ENCODE peak calls at places on chromosomes 3 and 15, in ten cellular contexts. C, E, O, V, M, I, L, B, X and A are unnamed samples.

GRCh38 chr15:64901141-64901540 is 10.6 kb upstream of the ANKDD1A start:
- DNase-seq in V (no peak), I (no peak), B (no peak), C (no peak), E (no peak), O (peak; percentile 1), L (no peak), M (no peak), X (no peak), A (no peak)

GRCh38 chr3:57682284-57682683 is 10.6 kb downstream of the DENND6A start:
- DNase-seq in V (no peak), M (no peak), E (no peak), O (no peak), X (no peak), I (no peak), B (peak; percentile 44), C (no peak), L (peak; percentile 9), A (no peak)

GRCh38 chr3:6733699-6734394 is 127.1 kb upstream of the GRM7 start:
- DNase-seq in E (no peak), O (no peak), L (no peak), V (no peak), C (no peak), B (no peak), M (no peak), I (no peak), X (no peak), A (no peak)

GRCh38 chr3:5210926-5211325 is 23.4 kb downstream of the EDEM1 start:
- DNase-seq in O (no peak), B (no peak), V (no peak), L (no peak), M (no peak), I (no peak), E (no peak), C (no peak), X (no peak), A (no peak)

GRCh38 chr3:123749716-123750115 is 134.4 kb downstream of the MYLK start:
- DNase-seq in X (no peak), E (peak; percentile 89), V (no peak), C (peak; percentile 78), M (no peak), B (peak; percentile 95), L (peak; percentile 86), I (no peak), O (no peak), A (no peak)

GRCh38 chr3:82001276-82001953 is 240.0 kb upstream of the GBE1 start:
- DNase-seq in I (no peak), X (no peak), V (no peak), O (no peak), B (no peak), M (no peak), E (no peak), C (no peak), L (no peak), A (no peak)

GRCh38 chr15:57183041-57183440 is 193.3 kb upstream of the CGNL1 start:
- DNase-seq in M (no peak), O (no peak), B (peak; percentile 44), V (no peak), E (no peak), I (no peak), L (no peak), C (no peak), X (no peak), A (no peak)

GRCh38 chr3:59820352-59820934 is 770.6 kb upstream of the CFAP20DC start:
- DNase-seq in E (no peak), X (no peak), V (no peak), I (no peak), O (no peak), L (peak; percentile 50), C (no peak), B (peak; percentile 31), M (no peak), A (no peak)

GRCh38 chr3:18436213-18436612 is 11.1 kb upstream of the SATB1 start:
- DNase-seq in B (no peak), I (no peak), C (no peak), X (no peak), V (no peak), O (no peak), E (no peak), L (no peak), M (no peak), A (no peak)

GRCh38 chr3:81910244-81910852 is 148.9 kb upstream of the GBE1 start:
- DNase-seq in X (no peak), E (no peak), B (peak; percentile 50), O (no peak), C (no peak), I (peak; percentile 20), L (peak; percentile 69), M (peak; percentile 3), V (no peak), A (no peak)

GRCh38 chr3:70737656-70738309 is 425.3 kb upstream of the MDFIC2 start:
- DNase-seq in C (no peak), X (no peak), E (no peak), V (no peak), O (no peak), I (no peak), M (no peak), L (no peak), B (peak; percentile 27), A (no peak)

GRCh38 chr15:75054172-75054897 is 30.9 kb downstream of the PPCDC start:
- DNase-seq in I (no peak), O (no peak), V (no peak), E (no peak), C (no peak), B (peak; percentile 49), M (no peak), L (no peak), X (no peak), A (no peak)

GRCh38 chr15:74954515-74954914 is 2.1 kb downstream of the RPP25 start:
- DNase-seq in C (no peak), B (peak; percentile 88), I (no peak), L (no peak), M (no peak), O (peak; percentile 37), X (no peak), V (no peak), E (no peak), A (no peak)

GRCh38 chr3:151135548-151136337 is 50.3 kb downstream of the MED12L start:
- DNase-seq in L (peak; percentile 5), B (no peak), V (peak; percentile 50), C (no peak), I (peak; percentile 50), E (no peak), M (no peak), O (no peak), X (no peak), A (no peak)

GRCh38 chr3:67689806-67690205 is 35.4 kb upstream of the SUCLG2 start:
- DNase-seq in I (no peak), E (no peak), X (no peak), V (no peak), M (no peak), C (no peak), O (no peak), L (no peak), B (no peak), A (no peak)

GRCh38 chr3:190265795-190266194 is 56.5 kb downstream of the CLDN1 start:
- DNase-seq in V (no peak), X (no peak), M (no peak), E (no peak), O (no peak), I (peak; percentile 16), B (peak; percentile 29), C (peak; percentile 59), L (peak; percentile 97), A (no peak)

GRCh38 chr15:93861413-93861812 is 369.9 kb upstream of the MCTP2 start:
- DNase-seq in O (no peak), B (no peak), C (no peak), E (no peak), I (no peak), X (no peak), V (peak; percentile 19), L (no peak), M (no peak), A (no peak)

GRCh38 chr3:4644954-4645353 is 151.8 kb downstream of the ITPR1 start:
- DNase-seq in M (no peak), C (no peak), X (no peak), E (no peak), L (no peak), O (no peak), B (peak; percentile 10), I (no peak), V (no peak), A (no peak)

GRCh38 chr3:148162132-148162531 is 535.6 kb upstream of the AGTR1 start:
- DNase-seq in E (no peak), I (no peak), C (no peak), X (no peak), O (no peak), B (peak; percentile 11), M (no peak), L (no peak), V (no peak), A (no peak)
- TF ChIP-seq CTCF in E (no peak), I (no peak), C (no peak), X (peak; percentile 3), O (no peak), B (peak; percentile 21), M (no peak), L (no peak), V (no peak), A (peak; percentile 39)

DNA sequence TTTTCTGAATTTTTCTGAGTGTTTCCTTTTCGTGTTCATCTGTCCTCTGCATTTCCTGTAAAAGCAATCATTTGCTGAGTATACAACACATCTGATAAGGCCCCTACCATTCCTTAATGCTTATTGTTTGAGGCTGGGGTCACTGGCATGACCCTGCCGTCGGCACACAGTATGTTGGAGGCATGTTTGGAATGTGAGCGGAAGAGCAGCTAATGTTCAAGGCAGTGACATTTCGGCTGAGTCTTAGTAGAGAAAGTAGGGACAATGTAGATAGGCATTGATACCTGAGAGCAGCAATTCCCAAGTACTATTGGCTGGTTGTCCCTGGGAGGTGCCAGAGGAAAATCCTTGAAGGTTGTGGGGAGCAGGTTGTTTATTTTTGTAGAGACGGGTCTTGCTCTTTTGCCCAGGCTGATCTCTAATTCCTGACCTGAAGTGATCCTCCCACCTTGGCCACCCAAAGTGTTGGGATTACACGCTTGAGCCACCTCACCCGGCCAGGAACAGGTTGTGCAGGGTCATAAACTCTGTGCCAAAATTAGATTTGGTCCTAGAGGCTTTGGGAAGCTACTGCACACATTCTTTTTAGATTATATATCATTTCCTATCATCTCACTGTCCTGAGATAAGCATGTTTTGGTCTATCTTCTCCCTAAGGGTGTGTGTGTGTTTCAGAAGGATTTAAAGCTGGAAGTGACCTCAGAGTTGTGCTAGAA is 13.5 kb downstream of the PTPN23 start:
- DNase-seq in L (no peak), C (peak; percentile 34), V (no peak), X (no peak), M (no peak), O (no peak), B (peak; percentile 22), E (no peak), I (no peak), A (no peak)
- TF ChIP-seq CTCF in L (no peak), C (no peak), V (no peak), X (no peak), M (peak; percentile 39), O (no peak), B (no peak), E (no peak), I (no peak), A (no peak)

GRCh38 chr3:9820944-9821343 is 10.9 kb downstream of the TTLL3 start:
- DNase-seq in V (no peak), E (no peak), B (no peak), I (no peak), C (no peak), M (no peak), O (no peak), L (peak; percentile 30), X (no peak), A (no peak)
- TF ChIP-seq CTCF in V (no peak), E (no peak), B (peak; percentile 29), I (no peak), C (peak; percentile 52), M (peak; percentile 50), O (peak; percentile 18), L (peak; percentile 36), X (peak; percentile 21), A (peak; percentile 37)

GRCh38 chr3:52238761-52239701 is at the start of gene TWF2:
- DNase-seq in M (peak; percentile 76), I (peak; percentile 67), V (peak; percentile 95), C (no peak), O (peak; percentile 80), E (no peak), L (peak; percentile 70), B (peak; percentile 74), X (peak; percentile 91), A (peak; percentile 95)
- TF ChIP-seq CTCF in M (peak; percentile 53), I (peak; percentile 18), V (peak; percentile 58), C (peak; percentile 51), O (peak; percentile 58), E (peak; percentile 36), L (no peak), B (peak; percentile 56), X (peak; percentile 58), A (peak; percentile 55)